ENCODE peak calls at places on chromosomes 7 and 10, in six cellular contexts. One of them, this sample, is unnamed.

GRCh38 chr7:98681951-98682350 is 64.9 kb downstream of the NPTX2 start:
- DNase-seq in naive thymus-derived CD4-positive, alpha-beta T cell: no peak
- DNase-seq in psoas muscle: no peak
- DNase-seq in CD4-positive, alpha-beta memory T cell: no peak
- DNase-seq in astrocyte of the cerebellum: no peak
- DNase-seq in heart right ventricle: no peak
- DNase-seq in this sample: no peak

GRCh38 chr7:106865130-106866115 is at the start of gene PIK3CG:
- DNase-seq in heart right ventricle: no peak
- DNase-seq in psoas muscle: no peak
- DNase-seq in naive thymus-derived CD4-positive, alpha-beta T cell: peak
- DNase-seq in astrocyte of the cerebellum: no peak
- DNase-seq in CD4-positive, alpha-beta memory T cell: peak
- DNase-seq in this sample: no peak

GRCh38 chr7:100835903-100836811 is 8.8 kb upstream of the EPHB4 start:
- DNase-seq in psoas muscle: peak
- DNase-seq in heart right ventricle: peak
- DNase-seq in astrocyte of the cerebellum: no peak
- DNase-seq in CD4-positive, alpha-beta memory T cell: no peak
- DNase-seq in naive thymus-derived CD4-positive, alpha-beta T cell: no peak
- DNase-seq in this sample: no peak

GRCh38 chr7:45021604-45022296 is 21.7 kb downstream of the CCM2 start:
- DNase-seq in CD4-positive, alpha-beta memory T cell: no peak
- DNase-seq in astrocyte of the cerebellum: no peak
- DNase-seq in naive thymus-derived CD4-positive, alpha-beta T cell: no peak
- DNase-seq in psoas muscle: no peak
- DNase-seq in heart right ventricle: no peak
- DNase-seq in this sample: peak

GRCh38 chr10:72250666-72251065 is 23.1 kb upstream of the DDIT4 start:
- DNase-seq in CD4-positive, alpha-beta memory T cell: no peak
- DNase-seq in naive thymus-derived CD4-positive, alpha-beta T cell: no peak
- DNase-seq in astrocyte of the cerebellum: peak
- DNase-seq in heart right ventricle: peak
- DNase-seq in psoas muscle: peak
- DNase-seq in this sample: no peak

GRCh38 chr7:99193527-99194214 is 14.2 kb downstream of the KPNA7 start:
- DNase-seq in heart right ventricle: no peak
- DNase-seq in CD4-positive, alpha-beta memory T cell: no peak
- DNase-seq in psoas muscle: no peak
- DNase-seq in astrocyte of the cerebellum: peak
- DNase-seq in naive thymus-derived CD4-positive, alpha-beta T cell: no peak
- DNase-seq in this sample: peak

GRCh38 chr7:128383781-128384180 is 22.3 kb upstream of the PRRT4 start:
- DNase-seq in CD4-positive, alpha-beta memory T cell: no peak
- DNase-seq in psoas muscle: no peak
- DNase-seq in heart right ventricle: no peak
- DNase-seq in astrocyte of the cerebellum: no peak
- DNase-seq in naive thymus-derived CD4-positive, alpha-beta T cell: no peak
- DNase-seq in this sample: no peak

GRCh38 chr10:70190581-70190980 is 20.3 kb upstream of the SAR1A start:
- DNase-seq in psoas muscle: no peak
- DNase-seq in CD4-positive, alpha-beta memory T cell: no peak
- DNase-seq in heart right ventricle: no peak
- DNase-seq in naive thymus-derived CD4-positive, alpha-beta T cell: no peak
- DNase-seq in astrocyte of the cerebellum: no peak
- DNase-seq in this sample: no peak

GRCh38 chr10:93417886-93418285 is 64.2 kb downstream of the MYOF start:
- DNase-seq in CD4-positive, alpha-beta memory T cell: no peak
- DNase-seq in psoas muscle: no peak
- DNase-seq in heart right ventricle: no peak
- DNase-seq in naive thymus-derived CD4-positive, alpha-beta T cell: no peak
- DNase-seq in astrocyte of the cerebellum: no peak
- DNase-seq in this sample: no peak

GRCh38 chr7:108630002-108630401 is 60.3 kb downstream of the DNAJB9 start:
- DNase-seq in astrocyte of the cerebellum: peak
- DNase-seq in heart right ventricle: peak
- DNase-seq in psoas muscle: no peak
- DNase-seq in CD4-positive, alpha-beta memory T cell: no peak
- DNase-seq in naive thymus-derived CD4-positive, alpha-beta T cell: no peak
- DNase-seq in this sample: peak

GRCh38 chr7:105011771-105012502 is 2.1 kb upstream of the KMT2E start:
- DNase-seq in heart right ventricle: no peak
- DNase-seq in naive thymus-derived CD4-positive, alpha-beta T cell: no peak
- DNase-seq in psoas muscle: no peak
- DNase-seq in CD4-positive, alpha-beta memory T cell: no peak
- DNase-seq in astrocyte of the cerebellum: no peak
- DNase-seq in this sample: no peak

GRCh38 chr7:27992092-27992491 is 188.5 kb downstream of the JAZF1 start:
- DNase-seq in CD4-positive, alpha-beta memory T cell: no peak
- DNase-seq in heart right ventricle: no peak
- DNase-seq in psoas muscle: no peak
- DNase-seq in astrocyte of the cerebellum: peak
- DNase-seq in naive thymus-derived CD4-positive, alpha-beta T cell: no peak
- DNase-seq in this sample: peak

GRCh38 chr10:113007343-113007771 is 57.3 kb downstream of the TCF7L2 start:
- DNase-seq in astrocyte of the cerebellum: no peak
- DNase-seq in heart right ventricle: no peak
- DNase-seq in CD4-positive, alpha-beta memory T cell: peak
- DNase-seq in naive thymus-derived CD4-positive, alpha-beta T cell: peak
- DNase-seq in psoas muscle: no peak
- DNase-seq in this sample: no peak

GRCh38 chr7:66355762-66356161 is 150.6 kb downstream of the TPST1 start:
- DNase-seq in CD4-positive, alpha-beta memory T cell: no peak
- DNase-seq in psoas muscle: no peak
- DNase-seq in heart right ventricle: no peak
- DNase-seq in astrocyte of the cerebellum: no peak
- DNase-seq in naive thymus-derived CD4-positive, alpha-beta T cell: no peak
- DNase-seq in this sample: no peak

GRCh38 chr10:124569623-124570470 is 108.2 kb downstream of the LHPP start:
- DNase-seq in naive thymus-derived CD4-positive, alpha-beta T cell: no peak
- DNase-seq in heart right ventricle: no peak
- DNase-seq in astrocyte of the cerebellum: no peak
- DNase-seq in psoas muscle: peak
- DNase-seq in CD4-positive, alpha-beta memory T cell: no peak
- DNase-seq in this sample: no peak

GRCh38 chr10:11415095-11415494 is 196.4 kb downstream of the USP6NL start:
- DNase-seq in heart right ventricle: no peak
- DNase-seq in astrocyte of the cerebellum: no peak
- DNase-seq in psoas muscle: no peak
- DNase-seq in CD4-positive, alpha-beta memory T cell: no peak
- DNase-seq in naive thymus-derived CD4-positive, alpha-beta T cell: no peak
- DNase-seq in this sample: no peak

GRCh38 chr10:115989621-115990020 is 283.4 kb downstream of the GFRA1 start:
- DNase-seq in CD4-positive, alpha-beta memory T cell: no peak
- DNase-seq in heart right ventricle: no peak
- DNase-seq in psoas muscle: no peak
- DNase-seq in naive thymus-derived CD4-positive, alpha-beta T cell: no peak
- DNase-seq in astrocyte of the cerebellum: no peak
- DNase-seq in this sample: no peak

GRCh38 chr10:101233863-101234262 is 4.6 kb upstream of the LBX1 start:
- DNase-seq in psoas muscle: no peak
- DNase-seq in naive thymus-derived CD4-positive, alpha-beta T cell: no peak
- DNase-seq in astrocyte of the cerebellum: no peak
- DNase-seq in heart right ventricle: no peak
- DNase-seq in CD4-positive, alpha-beta memory T cell: no peak
- DNase-seq in this sample: no peak

GRCh38 chr7:35356495-35356894 is 102.6 kb upstream of the TBX20 start:
- DNase-seq in astrocyte of the cerebellum: no peak
- DNase-seq in heart right ventricle: peak
- DNase-seq in naive thymus-derived CD4-positive, alpha-beta T cell: no peak
- DNase-seq in CD4-positive, alpha-beta memory T cell: no peak
- DNase-seq in psoas muscle: no peak
- DNase-seq in this sample: no peak

GRCh38 chr10:24617771-24618396 is 105.8 kb downstream of the ARHGAP21 start:
- DNase-seq in psoas muscle: peak
- DNase-seq in naive thymus-derived CD4-positive, alpha-beta T cell: peak
- DNase-seq in astrocyte of the cerebellum: no peak
- DNase-seq in CD4-positive, alpha-beta memory T cell: peak
- DNase-seq in heart right ventricle: peak
- DNase-seq in this sample: no peak

GRCh38 chr7:157585113-157585861 is 248.5 kb downstream of the DNAJB6 start:
- DNase-seq in astrocyte of the cerebellum: no peak
- DNase-seq in CD4-positive, alpha-beta memory T cell: no peak
- DNase-seq in psoas muscle: no peak
- DNase-seq in heart right ventricle: no peak
- DNase-seq in naive thymus-derived CD4-positive, alpha-beta T cell: no peak
- DNase-seq in this sample: no peak
- H3K4me3 ChIP-seq in astrocyte of the cerebellum: no peak
- H3K4me3 ChIP-seq in CD4-positive, alpha-beta memory T cell: no peak
- H3K4me3 ChIP-seq in psoas muscle: no peak
- H3K4me3 ChIP-seq in heart right ventricle: no peak
- H3K4me3 ChIP-seq in naive thymus-derived CD4-positive, alpha-beta T cell: peak
- H3K4me3 ChIP-seq in this sample: no peak

GRCh38 chr7:121875203-121875602 is 2.2 kb downstream of the PTPRZ1 start:
- DNase-seq in CD4-positive, alpha-beta memory T cell: no peak
- DNase-seq in psoas muscle: no peak
- DNase-seq in astrocyte of the cerebellum: no peak
- DNase-seq in heart right ventricle: no peak
- DNase-seq in naive thymus-derived CD4-positive, alpha-beta T cell: no peak
- DNase-seq in this sample: no peak

GRCh38 chr7:121872831-121873764 is at the start of gene PTPRZ1:
- DNase-seq in psoas muscle: no peak
- DNase-seq in naive thymus-derived CD4-positive, alpha-beta T cell: no peak
- DNase-seq in heart right ventricle: peak
- DNase-seq in CD4-positive, alpha-beta memory T cell: no peak
- DNase-seq in astrocyte of the cerebellum: no peak
- DNase-seq in this sample: no peak

GRCh38 chr7:121879544-121879943 is 6.6 kb downstream of the PTPRZ1 start:
- DNase-seq in naive thymus-derived CD4-positive, alpha-beta T cell: no peak
- DNase-seq in CD4-positive, alpha-beta memory T cell: no peak
- DNase-seq in heart right ventricle: no peak
- DNase-seq in astrocyte of the cerebellum: no peak
- DNase-seq in psoas muscle: no peak
- DNase-seq in this sample: no peak

DNA sequence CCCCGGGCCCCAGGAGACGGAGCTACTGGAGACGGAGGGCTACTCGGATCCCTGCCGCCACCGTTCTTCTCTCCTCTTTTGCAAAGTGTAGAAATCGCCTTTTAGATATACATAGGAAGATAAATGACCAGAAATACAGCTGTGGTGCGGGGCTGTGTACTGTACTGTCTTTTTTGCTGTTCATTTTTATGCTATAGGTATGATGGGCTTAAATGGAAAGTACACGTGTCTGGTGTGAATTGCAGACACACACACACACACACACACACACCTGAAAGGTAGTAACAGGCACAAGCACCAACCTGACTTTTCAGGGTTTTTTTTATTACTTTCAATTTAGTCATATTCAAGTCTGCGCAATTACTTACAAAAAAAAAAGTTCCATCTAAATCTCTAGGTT is 834 bp downstream of the PTPRZ1 start:
- DNase-seq in naive thymus-derived CD4-positive, alpha-beta T cell: no peak
- DNase-seq in heart right ventricle: no peak
- DNase-seq in CD4-positive, alpha-beta memory T cell: no peak
- DNase-seq in astrocyte of the cerebellum: no peak
- DNase-seq in psoas muscle: no peak
- DNase-seq in this sample: no peak
- H3K4me3 ChIP-seq in naive thymus-derived CD4-positive, alpha-beta T cell: no peak
- H3K4me3 ChIP-seq in heart right ventricle: peak
- H3K4me3 ChIP-seq in CD4-positive, alpha-beta memory T cell: no peak
- H3K4me3 ChIP-seq in astrocyte of the cerebellum: peak
- H3K4me3 ChIP-seq in psoas muscle: peak
- H3K4me3 ChIP-seq in this sample: peak

DNA sequence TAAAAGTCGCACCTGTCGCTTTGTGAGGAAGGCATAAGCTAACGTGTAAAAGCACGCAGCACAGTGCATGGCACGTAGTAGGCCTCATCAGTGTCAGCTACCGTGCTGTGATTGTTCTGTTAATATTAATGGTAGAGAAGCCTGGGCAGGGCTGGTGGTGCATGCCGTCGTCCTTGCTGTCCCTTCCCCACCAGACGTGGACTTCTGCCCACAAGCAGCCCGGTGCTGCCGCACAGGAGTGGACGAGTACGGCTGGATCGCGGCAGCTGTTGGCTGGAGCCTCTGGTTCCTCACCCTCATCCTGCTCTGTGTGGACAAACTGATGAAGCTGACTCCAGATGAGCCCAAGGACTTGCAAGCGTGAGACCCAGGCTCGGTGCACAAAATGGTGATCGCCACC is 4.7 kb upstream of the ATP6V0A4 start:
- DNase-seq in psoas muscle: no peak
- DNase-seq in heart right ventricle: no peak
- DNase-seq in naive thymus-derived CD4-positive, alpha-beta T cell: no peak
- DNase-seq in astrocyte of the cerebellum: no peak
- DNase-seq in CD4-positive, alpha-beta memory T cell: no peak
- DNase-seq in this sample: no peak
- H3K4me3 ChIP-seq in psoas muscle: no peak
- H3K4me3 ChIP-seq in heart right ventricle: no peak
- H3K4me3 ChIP-seq in naive thymus-derived CD4-positive, alpha-beta T cell: no peak
- H3K4me3 ChIP-seq in astrocyte of the cerebellum: no peak
- H3K4me3 ChIP-seq in CD4-positive, alpha-beta memory T cell: no peak
- H3K4me3 ChIP-seq in this sample: no peak

GRCh38 chr7:151851782-151852181 is 25.1 kb downstream of the PRKAG2 start:
- DNase-seq in CD4-positive, alpha-beta memory T cell: no peak
- DNase-seq in psoas muscle: no peak
- DNase-seq in naive thymus-derived CD4-positive, alpha-beta T cell: no peak
- DNase-seq in heart right ventricle: peak
- DNase-seq in astrocyte of the cerebellum: no peak
- DNase-seq in this sample: no peak

GRCh38 chr7:151850484-151851159 is 26.3 kb downstream of the PRKAG2 start:
- DNase-seq in heart right ventricle: peak
- DNase-seq in astrocyte of the cerebellum: no peak
- DNase-seq in CD4-positive, alpha-beta memory T cell: no peak
- DNase-seq in naive thymus-derived CD4-positive, alpha-beta T cell: no peak
- DNase-seq in psoas muscle: no peak
- DNase-seq in this sample: no peak

GRCh38 chr7:151849879-151850260 is 27.0 kb downstream of the PRKAG2 start:
- DNase-seq in CD4-positive, alpha-beta memory T cell: no peak
- DNase-seq in psoas muscle: no peak
- DNase-seq in heart right ventricle: no peak
- DNase-seq in astrocyte of the cerebellum: no peak
- DNase-seq in naive thymus-derived CD4-positive, alpha-beta T cell: no peak
- DNase-seq in this sample: no peak

GRCh38 chr7:151852486-151853396 is 24.2 kb downstream of the PRKAG2 start:
- DNase-seq in psoas muscle: no peak
- DNase-seq in heart right ventricle: no peak
- DNase-seq in naive thymus-derived CD4-positive, alpha-beta T cell: no peak
- DNase-seq in astrocyte of the cerebellum: no peak
- DNase-seq in CD4-positive, alpha-beta memory T cell: no peak
- DNase-seq in this sample: no peak

DNA sequence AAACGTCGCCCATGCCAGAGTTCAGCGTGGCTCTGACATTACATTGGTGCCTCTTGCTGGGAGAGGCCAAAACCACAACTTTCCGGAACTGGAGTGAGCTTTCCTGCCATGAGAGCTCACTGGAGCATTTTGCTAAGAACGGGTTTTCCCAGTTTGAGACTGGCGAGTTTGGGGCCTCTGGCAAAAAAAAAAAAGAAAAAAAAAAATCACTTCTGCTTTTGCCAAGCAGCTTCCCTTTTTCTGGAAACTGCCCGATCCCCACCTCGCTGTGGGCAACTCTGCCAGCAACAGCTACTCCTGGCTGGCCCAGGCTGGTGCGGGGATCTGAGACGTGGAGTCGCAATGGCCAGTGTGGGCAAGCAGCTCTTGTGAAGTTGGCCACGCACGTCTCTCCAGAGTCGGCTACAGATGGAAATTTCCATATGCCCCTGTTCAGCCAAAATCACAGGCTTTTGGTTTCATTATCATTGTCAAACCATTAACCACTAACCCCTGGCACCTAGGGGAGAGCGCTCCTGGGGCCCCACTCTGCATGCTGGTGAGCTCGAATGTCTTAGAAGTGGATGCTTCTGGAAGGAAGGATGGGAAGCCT is 25.7 kb downstream of the PRKAG2 start:
- DNase-seq in psoas muscle: no peak
- DNase-seq in astrocyte of the cerebellum: no peak
- DNase-seq in heart right ventricle: peak
- DNase-seq in CD4-positive, alpha-beta memory T cell: no peak
- DNase-seq in naive thymus-derived CD4-positive, alpha-beta T cell: no peak
- DNase-seq in this sample: no peak
- H3K4me3 ChIP-seq in psoas muscle: no peak
- H3K4me3 ChIP-seq in astrocyte of the cerebellum: no peak
- H3K4me3 ChIP-seq in heart right ventricle: peak
- H3K4me3 ChIP-seq in CD4-positive, alpha-beta memory T cell: no peak
- H3K4me3 ChIP-seq in naive thymus-derived CD4-positive, alpha-beta T cell: no peak
- H3K4me3 ChIP-seq in this sample: no peak